ENCODE peak calls at places on chromosomes 3 and 15, in six cellular contexts. J, X, Y, N, F and C are unnamed samples.

GRCh38 chr3:123642182-123642956 is 57.5 kb upstream of the HACD2 start:
- DNase-seq in J (peak; percentile 95), X (peak; percentile 34), Y (peak; percentile 92), N (peak; percentile 82), F (peak; percentile 77), C (peak; percentile 66)

GRCh38 chr3:196501316-196502064 is 2.1 kb downstream of the RNF168 start:
- DNase-seq in J (no peak), X (no peak), Y (no peak), N (no peak), F (no peak), C (no peak)

GRCh38 chr3:147298511-147298982 is 107.8 kb downstream of the ZIC4 start:
- DNase-seq in J (no peak), X (no peak), Y (peak; percentile 72), N (no peak), F (no peak), C (no peak)

GRCh38 chr15:88334436-88334835 is 77.9 kb upstream of the NTRK3 start:
- DNase-seq in J (no peak), X (no peak), Y (no peak), N (no peak), F (no peak), C (no peak)

GRCh38 chr15:80568298-80568697 is 126.8 kb upstream of the ABHD17C start:
- DNase-seq in J (no peak), X (no peak), Y (no peak), N (no peak), F (no peak), C (peak; percentile 8)

GRCh38 chr3:31575448-31575847 is 42.7 kb downstream of the STT3B start:
- DNase-seq in J (no peak), X (no peak), Y (no peak), N (no peak), F (no peak), C (no peak)

GRCh38 chr3:140290105-140290504 is 355.1 kb downstream of the CLSTN2 start:
- DNase-seq in J (no peak), X (no peak), Y (no peak), N (no peak), F (no peak), C (no peak)

GRCh38 chr3:52845157-52845556 is 10.3 kb upstream of the MUSTN1 start:
- DNase-seq in J (peak; percentile 90), X (no peak), Y (no peak), N (peak; percentile 55), F (no peak), C (peak; percentile 72)

GRCh38 chr3:172536993-172537419 is 13.8 kb upstream of the TNFSF10 start:
- DNase-seq in J (no peak), X (no peak), Y (no peak), N (no peak), F (no peak), C (no peak)

GRCh38 chr3:46463120-46463867 is 1.4 kb downstream of the LTF start:
- DNase-seq in J (no peak), X (no peak), Y (no peak), N (no peak), F (no peak), C (peak; percentile 78)

GRCh38 chr3:64031540-64032533 is 8.5 kb upstream of the PSMD6 start:
- DNase-seq in J (no peak), X (no peak), Y (no peak), N (no peak), F (no peak), C (no peak)

GRCh38 chr15:62850318-62850717 is 192.2 kb upstream of the TPM1 start:
- DNase-seq in J (no peak), X (no peak), Y (no peak), N (no peak), F (no peak), C (no peak)

GRCh38 chr3:184884359-184885017 is 72.5 kb downstream of the VPS8 start:
- DNase-seq in J (no peak), X (peak; percentile 55), Y (no peak), N (no peak), F (no peak), C (no peak)

GRCh38 chr3:10247679-10248183 is 528 bp upstream of the TATDN2 start:
- DNase-seq in J (no peak), X (no peak), Y (no peak), N (peak; percentile 23), F (peak; percentile 37), C (no peak)

GRCh38 chr3:64291345-64291744 is 66.1 kb upstream of the PRICKLE2 start:
- DNase-seq in J (peak; percentile 83), X (no peak), Y (peak; percentile 47), N (peak; percentile 43), F (no peak), C (peak; percentile 31)

GRCh38 chr3:196648856-196649255 is 9.4 kb downstream of the NRROS start:
- DNase-seq in J (no peak), X (no peak), Y (no peak), N (no peak), F (no peak), C (no peak)

GRCh38 chr3:46453526-46454208 is 11.0 kb downstream of the LTF start:
- DNase-seq in J (no peak), X (no peak), Y (no peak), N (no peak), F (no peak), C (no peak)

DNA sequence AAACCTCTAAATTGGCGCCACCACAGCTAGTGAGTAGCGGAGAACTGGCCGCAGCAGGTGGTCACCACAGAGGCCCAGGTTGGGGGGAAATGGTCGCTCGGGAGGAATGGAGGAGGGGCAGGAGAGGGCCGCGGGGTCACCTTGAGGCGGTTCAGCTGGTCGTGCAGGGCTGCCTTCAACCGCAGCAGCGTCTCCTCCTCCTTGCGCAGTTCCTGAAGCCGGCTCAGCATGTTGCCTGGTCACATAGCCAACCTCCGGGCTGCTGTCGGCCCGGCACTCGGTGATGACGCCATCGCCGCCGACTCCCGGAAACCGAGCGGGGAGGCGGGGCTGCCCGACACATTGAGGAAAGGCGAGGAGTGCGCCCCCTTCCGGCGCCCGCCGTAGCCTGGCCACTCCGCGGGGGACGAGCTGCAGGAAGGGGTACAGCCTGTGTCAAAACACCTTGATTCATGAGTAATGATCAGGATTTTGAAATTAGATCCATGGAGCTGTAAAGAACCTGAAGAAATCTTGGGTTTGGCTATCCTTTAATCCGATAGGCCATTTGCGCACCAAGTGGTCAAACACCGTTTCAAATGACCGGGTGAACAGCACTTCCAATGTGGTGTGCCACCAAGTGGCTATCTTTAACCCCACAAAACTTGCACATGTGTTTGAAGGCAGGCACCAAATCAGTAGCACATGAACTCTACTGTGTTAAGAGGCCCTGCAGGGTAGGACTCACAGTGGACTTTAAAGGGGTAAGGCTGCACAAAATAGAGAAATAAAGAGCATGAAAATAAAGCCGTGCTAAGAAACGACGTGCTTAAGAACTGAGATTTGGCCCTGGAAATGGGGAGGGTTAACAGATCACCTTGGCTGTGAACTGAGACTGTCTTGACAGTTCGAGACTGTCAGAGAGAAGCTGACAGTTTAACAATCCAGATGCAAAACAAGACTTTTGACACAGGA is at the start of gene SNAPC5:
- DNase-seq in J (peak; percentile 97), X (peak; percentile 72), Y (peak; percentile 96), N (peak; percentile 95), F (peak; percentile 96), C (peak; percentile 98)
- TF ChIP-seq POLR2A in J (peak; percentile 50), X (peak; percentile 93), Y (peak; percentile 87), N (peak; percentile 66), F (peak; percentile 60), C (no peak)

DNA sequence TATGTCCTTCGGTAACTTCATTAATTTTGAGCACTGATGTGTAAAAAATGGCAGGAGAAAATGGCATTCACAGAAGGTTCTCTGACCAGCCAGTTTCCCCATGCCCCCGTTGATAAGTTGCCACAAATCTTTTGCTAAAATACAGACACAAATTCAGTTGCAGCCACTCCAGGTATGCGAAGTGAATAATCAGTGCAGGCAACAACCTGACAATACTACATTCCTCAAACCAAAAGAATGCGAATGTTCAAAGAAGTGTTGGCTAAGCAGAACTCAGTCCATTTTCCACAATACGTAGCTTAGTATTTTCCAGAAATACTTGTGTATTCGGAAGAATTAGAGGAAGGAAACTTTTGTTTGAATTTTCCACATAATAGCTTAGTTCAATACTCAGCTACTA is 32.7 kb downstream of the CHL1 start:
- DNase-seq in J (no peak), X (no peak), Y (no peak), N (no peak), F (no peak), C (no peak)
- H3K27ac ChIP-seq in J (no peak overlapping the region), X (no peak overlapping the region), Y (no peak overlapping the region), N (no peak overlapping the region), F (no peak overlapping the region), C (no peak overlapping the region)

DNA sequence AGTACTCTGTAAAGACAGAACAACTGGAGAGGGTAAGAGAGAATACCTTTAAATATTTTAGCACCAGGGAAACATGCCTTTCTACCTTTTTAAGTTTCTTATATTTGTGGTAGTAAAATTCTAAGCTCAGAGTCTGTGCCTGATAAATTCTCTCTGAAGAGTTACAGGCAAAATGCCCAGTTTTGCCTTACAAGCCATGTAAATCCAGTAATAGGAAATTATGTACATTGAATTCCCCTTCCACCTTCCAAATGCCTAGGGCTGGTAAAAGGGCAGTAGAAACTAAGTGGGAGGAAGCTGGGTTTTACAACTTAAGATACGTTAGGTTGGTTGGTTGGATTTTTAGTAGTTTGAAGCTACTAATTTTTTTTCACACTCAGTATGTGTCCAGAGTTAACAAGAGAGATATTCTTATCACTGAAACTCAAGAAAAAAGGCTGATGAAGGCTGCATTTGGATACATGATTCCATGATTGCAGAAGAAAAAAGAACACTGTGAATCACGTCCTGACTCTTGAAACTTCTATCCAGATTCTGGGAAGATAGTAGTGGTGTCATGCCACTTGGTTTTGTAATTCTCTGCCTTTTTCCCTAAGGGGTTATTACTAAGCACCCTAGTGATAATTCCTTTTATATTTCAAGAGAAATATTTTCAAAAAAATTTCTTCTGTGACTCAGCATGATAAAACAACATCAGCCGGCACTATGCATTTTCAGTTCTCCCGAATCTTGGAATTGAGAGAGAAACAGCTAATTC is 43.0 kb upstream of the TP63 start:
- DNase-seq in J (no peak), X (no peak), Y (peak; percentile 23), N (no peak), F (no peak), C (no peak)
- H3K4me3 ChIP-seq in J (no peak overlapping the region), X (no peak overlapping the region), Y (no peak overlapping the region), N (no peak overlapping the region), F (no peak overlapping the region), C (no peak overlapping the region)

DNA sequence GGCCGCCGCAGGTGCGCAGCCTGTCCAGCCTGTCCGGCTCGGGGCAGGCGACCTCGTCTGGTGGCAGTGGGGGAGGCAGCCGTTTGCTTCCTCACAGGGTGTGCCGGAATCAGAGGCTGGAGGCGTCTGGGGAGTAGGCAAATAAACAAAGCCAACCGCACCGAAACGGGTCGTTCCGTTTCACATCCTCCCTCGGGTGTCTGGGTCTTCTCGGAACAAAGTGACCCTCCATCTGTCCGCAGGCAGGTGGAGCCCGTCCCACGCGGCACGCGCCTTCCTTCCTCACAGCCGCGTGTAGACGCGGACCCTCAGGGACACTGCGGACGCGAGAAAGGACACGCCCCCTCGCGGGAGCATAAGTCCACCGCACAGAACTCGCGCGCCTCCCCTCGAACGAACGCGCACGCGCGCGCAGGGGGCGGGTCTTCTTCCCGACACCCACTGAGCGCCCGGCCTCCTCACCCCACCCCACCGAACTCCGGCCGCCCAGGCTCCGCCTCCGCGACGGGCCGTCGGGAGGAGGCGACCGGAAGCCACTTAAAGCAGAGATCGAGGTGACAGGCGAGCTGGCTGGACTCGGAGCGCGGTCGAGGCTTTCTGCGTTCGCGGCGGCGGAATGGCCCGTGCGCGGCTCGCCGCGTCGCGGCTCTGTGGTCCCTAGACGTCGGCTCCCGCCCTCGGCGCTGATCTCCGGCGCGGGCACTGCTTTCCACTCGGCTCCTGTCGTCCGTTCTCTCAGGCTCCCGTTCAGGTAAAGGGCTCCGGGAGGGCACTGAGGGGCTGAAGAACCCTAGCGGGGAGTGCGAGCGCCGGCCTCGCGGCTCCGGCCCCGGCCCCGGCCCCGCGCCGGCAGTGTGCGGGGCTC is at the start of gene TIPARP:
- DNase-seq in J (peak; percentile 100), X (peak; percentile 99), Y (peak; percentile 98), N (peak; percentile 100), F (peak; percentile 100), C (peak; percentile 100)
- TF ChIP-seq POLR2A in J (peak; percentile 97), X (peak; percentile 100), Y (peak; percentile 98), N (peak; percentile 99), F (peak; percentile 97), C (peak; percentile 99)

GRCh38 chr15:56245871-56246814 is 2.5 kb upstream of the RFX7 start:
- DNase-seq in J (peak; percentile 90), X (peak; percentile 75), Y (peak; percentile 95), N (peak; percentile 75), F (peak; percentile 75), C (peak; percentile 88)
- H3K27ac ChIP-seq in J (peak overlapping the region; percentile 62), X (peak overlapping the region; percentile 91), Y (peak overlapping the region; percentile 99), N (peak overlapping the region; percentile 40), F (no peak overlapping the region), C (peak overlapping the region; percentile 48)